ENCODE peak calls at places on chromosome 15, in ten cellular contexts. One of them, this sample, is unnamed.

GRCh38 chr15:66698318-66698961 is 3.6 kb upstream of the SMAD6 start:
- DNase-seq in activated CD4-positive, alpha-beta T cell treated with anti-CD3 and anti-CD28 coated beads, Interleukin-2, amount 50 U/mL, for 48 hours: peak
- DNase-seq in amygdala: no peak
- DNase-seq in putamen: no peak
- DNase-seq in HTR-8/SVneo: peak
- DNase-seq in fibroblast of lung: peak
- DNase-seq in mesenchymal stem cell: peak
- DNase-seq in AG08396: peak
- DNase-seq in Jurkat, Clone E6-1: no peak
- DNase-seq in GM10248: no peak
- DNase-seq in this sample: peak

GRCh38 chr15:65094294-65094995 is 17.9 kb downstream of the KBTBD13 start:
- DNase-seq in activated CD4-positive, alpha-beta T cell treated with anti-CD3 and anti-CD28 coated beads, Interleukin-2, amount 50 U/mL, for 48 hours: no peak
- DNase-seq in amygdala: no peak
- DNase-seq in putamen: no peak
- DNase-seq in HTR-8/SVneo: no peak
- DNase-seq in fibroblast of lung: no peak
- DNase-seq in mesenchymal stem cell: no peak
- DNase-seq in AG08396: no peak
- DNase-seq in Jurkat, Clone E6-1: no peak
- DNase-seq in GM10248: no peak
- DNase-seq in this sample: peak

GRCh38 chr15:82792068-82792467 is 13.8 kb downstream of the FSD2 start:
- DNase-seq in activated CD4-positive, alpha-beta T cell treated with anti-CD3 and anti-CD28 coated beads, Interleukin-2, amount 50 U/mL, for 48 hours: no peak
- DNase-seq in amygdala: no peak
- DNase-seq in putamen: no peak
- DNase-seq in HTR-8/SVneo: no peak
- DNase-seq in fibroblast of lung: no peak
- DNase-seq in mesenchymal stem cell: no peak
- DNase-seq in AG08396: no peak
- DNase-seq in Jurkat, Clone E6-1: no peak
- DNase-seq in GM10248: no peak
- DNase-seq in this sample: no peak

GRCh38 chr15:22257668-22258401 is 177.5 kb downstream of the OR4M2 start:
- DNase-seq in activated CD4-positive, alpha-beta T cell treated with anti-CD3 and anti-CD28 coated beads, Interleukin-2, amount 50 U/mL, for 48 hours: no peak
- DNase-seq in amygdala: no peak
- DNase-seq in putamen: no peak
- DNase-seq in HTR-8/SVneo: no peak
- DNase-seq in fibroblast of lung: no peak
- DNase-seq in mesenchymal stem cell: no peak
- DNase-seq in AG08396: no peak
- DNase-seq in Jurkat, Clone E6-1: no peak
- DNase-seq in GM10248: no peak
- DNase-seq in this sample: no peak

GRCh38 chr15:88894819-88895767 is at the start of gene HAPLN3:
- DNase-seq in activated CD4-positive, alpha-beta T cell treated with anti-CD3 and anti-CD28 coated beads, Interleukin-2, amount 50 U/mL, for 48 hours: peak
- DNase-seq in amygdala: no peak
- DNase-seq in putamen: no peak
- DNase-seq in HTR-8/SVneo: peak
- DNase-seq in fibroblast of lung: peak
- DNase-seq in mesenchymal stem cell: peak
- DNase-seq in AG08396: peak
- DNase-seq in Jurkat, Clone E6-1: peak
- DNase-seq in GM10248: peak
- DNase-seq in this sample: peak

GRCh38 chr15:68411276-68411675 is 20.7 kb downstream of the ITGA11 start:
- DNase-seq in activated CD4-positive, alpha-beta T cell treated with anti-CD3 and anti-CD28 coated beads, Interleukin-2, amount 50 U/mL, for 48 hours: no peak
- DNase-seq in amygdala: no peak
- DNase-seq in putamen: no peak
- DNase-seq in HTR-8/SVneo: no peak
- DNase-seq in fibroblast of lung: no peak
- DNase-seq in mesenchymal stem cell: no peak
- DNase-seq in AG08396: no peak
- DNase-seq in Jurkat, Clone E6-1: no peak
- DNase-seq in GM10248: no peak
- DNase-seq in this sample: no peak

GRCh38 chr15:83656943-83657528 is 3.1 kb downstream of the ADAMTSL3 start:
- DNase-seq in activated CD4-positive, alpha-beta T cell treated with anti-CD3 and anti-CD28 coated beads, Interleukin-2, amount 50 U/mL, for 48 hours: no peak
- DNase-seq in amygdala: no peak
- DNase-seq in putamen: no peak
- DNase-seq in HTR-8/SVneo: no peak
- DNase-seq in fibroblast of lung: no peak
- DNase-seq in mesenchymal stem cell: no peak
- DNase-seq in AG08396: no peak
- DNase-seq in Jurkat, Clone E6-1: no peak
- DNase-seq in GM10248: no peak
- DNase-seq in this sample: no peak

GRCh38 chr15:96344120-96344705 is 13.7 kb downstream of the NR2F2 start:
- DNase-seq in activated CD4-positive, alpha-beta T cell treated with anti-CD3 and anti-CD28 coated beads, Interleukin-2, amount 50 U/mL, for 48 hours: no peak
- DNase-seq in amygdala: no peak
- DNase-seq in putamen: no peak
- DNase-seq in HTR-8/SVneo: no peak
- DNase-seq in fibroblast of lung: peak
- DNase-seq in mesenchymal stem cell: no peak
- DNase-seq in AG08396: no peak
- DNase-seq in Jurkat, Clone E6-1: no peak
- DNase-seq in GM10248: no peak
- DNase-seq in this sample: peak

GRCh38 chr15:40850576-40851112 is 6.8 kb downstream of the SPINT1 start:
- DNase-seq in activated CD4-positive, alpha-beta T cell treated with anti-CD3 and anti-CD28 coated beads, Interleukin-2, amount 50 U/mL, for 48 hours: no peak
- DNase-seq in amygdala: no peak
- DNase-seq in putamen: no peak
- DNase-seq in HTR-8/SVneo: no peak
- DNase-seq in fibroblast of lung: no peak
- DNase-seq in mesenchymal stem cell: no peak
- DNase-seq in AG08396: no peak
- DNase-seq in Jurkat, Clone E6-1: no peak
- DNase-seq in GM10248: no peak
- DNase-seq in this sample: no peak

GRCh38 chr15:25623708-25624107 is 184.9 kb upstream of the UBE3A start:
- DNase-seq in activated CD4-positive, alpha-beta T cell treated with anti-CD3 and anti-CD28 coated beads, Interleukin-2, amount 50 U/mL, for 48 hours: no peak
- DNase-seq in amygdala: no peak
- DNase-seq in putamen: no peak
- DNase-seq in HTR-8/SVneo: no peak
- DNase-seq in fibroblast of lung: no peak
- DNase-seq in mesenchymal stem cell: no peak
- DNase-seq in AG08396: no peak
- DNase-seq in Jurkat, Clone E6-1: no peak
- DNase-seq in GM10248: no peak
- DNase-seq in this sample: no peak

GRCh38 chr15:74391604-74392401 is 24.4 kb upstream of the CYP11A1 start:
- DNase-seq in activated CD4-positive, alpha-beta T cell treated with anti-CD3 and anti-CD28 coated beads, Interleukin-2, amount 50 U/mL, for 48 hours: no peak
- DNase-seq in amygdala: no peak
- DNase-seq in putamen: no peak
- DNase-seq in HTR-8/SVneo: no peak
- DNase-seq in fibroblast of lung: no peak
- DNase-seq in mesenchymal stem cell: no peak
- DNase-seq in AG08396: no peak
- DNase-seq in Jurkat, Clone E6-1: no peak
- DNase-seq in GM10248: no peak
- DNase-seq in this sample: no peak

GRCh38 chr15:77981281-77982126 is 96.0 kb downstream of the TBC1D2B start:
- DNase-seq in activated CD4-positive, alpha-beta T cell treated with anti-CD3 and anti-CD28 coated beads, Interleukin-2, amount 50 U/mL, for 48 hours: no peak
- DNase-seq in amygdala: no peak
- DNase-seq in putamen: no peak
- DNase-seq in HTR-8/SVneo: no peak
- DNase-seq in fibroblast of lung: no peak
- DNase-seq in mesenchymal stem cell: no peak
- DNase-seq in AG08396: no peak
- DNase-seq in Jurkat, Clone E6-1: no peak
- DNase-seq in GM10248: no peak
- DNase-seq in this sample: no peak

GRCh38 chr15:45729146-45729545 is 94.3 kb downstream of the SQOR start:
- DNase-seq in activated CD4-positive, alpha-beta T cell treated with anti-CD3 and anti-CD28 coated beads, Interleukin-2, amount 50 U/mL, for 48 hours: no peak
- DNase-seq in amygdala: no peak
- DNase-seq in putamen: no peak
- DNase-seq in HTR-8/SVneo: no peak
- DNase-seq in fibroblast of lung: no peak
- DNase-seq in mesenchymal stem cell: no peak
- DNase-seq in AG08396: no peak
- DNase-seq in Jurkat, Clone E6-1: no peak
- DNase-seq in GM10248: no peak
- DNase-seq in this sample: no peak

GRCh38 chr15:25179673-25180511 is 225.1 kb downstream of the SNRPN start:
- DNase-seq in activated CD4-positive, alpha-beta T cell treated with anti-CD3 and anti-CD28 coated beads, Interleukin-2, amount 50 U/mL, for 48 hours: no peak
- DNase-seq in amygdala: no peak
- DNase-seq in putamen: no peak
- DNase-seq in HTR-8/SVneo: no peak
- DNase-seq in fibroblast of lung: no peak
- DNase-seq in mesenchymal stem cell: no peak
- DNase-seq in AG08396: no peak
- DNase-seq in Jurkat, Clone E6-1: no peak
- DNase-seq in GM10248: no peak
- DNase-seq in this sample: no peak